ENCODE peak calls at places on chromosomes 5 and 9, in six cellular contexts. L is nucleus accumbens, W is NCI-H1930, O is HFFc6, Q is adrenal gland, I is T-helper 2 cell. D is an unnamed sample.

GRCh38 chr9:91623004-91623403 is 199.4 kb upstream of the NFIL3 start:
- DNase-seq in L (no peak), W (no peak), O (no peak), Q (no peak), I (no peak), D (peak)

GRCh38 chr5:79959407-79959806 is 31.7 kb downstream of the MTX3 start:
- DNase-seq in L (no peak), W (no peak), O (no peak), Q (no peak), I (no peak), D (no peak)

GRCh38 chr5:97778451-97778850 is 595.4 kb upstream of the RIOK2 start:
- DNase-seq in L (no peak), W (no peak), O (no peak), Q (no peak), I (no peak), D (no peak)

GRCh38 chr5:167754501-167754941 is 536.9 kb upstream of the WWC1 start:
- DNase-seq in L (no peak), W (no peak), O (peak), Q (no peak), I (no peak), D (peak)

GRCh38 chr5:145450286-145450969 is 384.7 kb downstream of the PRELID2 start:
- DNase-seq in L (no peak), W (no peak), O (no peak), Q (no peak), I (no peak), D (no peak)

GRCh38 chr5:10454591-10455272 is 13.1 kb downstream of the ROPN1L start:
- DNase-seq in L (no peak), W (no peak), O (peak), Q (peak), I (no peak), D (peak)

GRCh38 chr5:14174235-14174636 is 31.1 kb downstream of the TRIO start:
- DNase-seq in L (no peak), W (no peak), O (no peak), Q (no peak), I (no peak), D (no peak)

GRCh38 chr5:160213537-160213936 is 15.8 kb upstream of the FABP6 start:
- DNase-seq in L (peak), W (no peak), O (no peak), Q (peak), I (no peak), D (no peak)

GRCh38 chr5:107470007-107470582 is 200.6 kb downstream of the EFNA5 start:
- DNase-seq in L (no peak), W (no peak), O (no peak), Q (no peak), I (no peak), D (peak)

GRCh38 chr9:136763649-136764035 is 676 bp downstream of the LCN15 start:
- DNase-seq in L (no peak), W (no peak), O (no peak), Q (no peak), I (no peak), D (no peak)

GRCh38 chr5:112977440-112977861 is 853 bp downstream of the DCP2 start:
- DNase-seq in L (no peak), W (no peak), O (no peak), Q (no peak), I (no peak), D (no peak)

GRCh38 chr9:136588663-136589464 is 43.0 kb upstream of the NOTCH1 start:
- DNase-seq in L (no peak), W (no peak), O (no peak), Q (no peak), I (no peak), D (no peak)

GRCh38 chr9:93467062-93467416 is 13.7 kb upstream of the FAM120AOS start:
- DNase-seq in L (no peak), W (no peak), O (no peak), Q (no peak), I (peak), D (no peak)

GRCh38 chr9:129283290-129283691 is 105.2 kb upstream of the IER5L start:
- DNase-seq in L (no peak), W (no peak), O (no peak), Q (peak), I (no peak), D (no peak)

GRCh38 chr9:36189978-36190377 is 743 bp upstream of the CLTA start:
- DNase-seq in L (no peak), W (no peak), O (no peak), Q (peak), I (no peak), D (no peak)

GRCh38 chr9:95874303-95874988 is 1.0 kb upstream of the ERCC6L2 start:
- DNase-seq in L (no peak), W (no peak), O (peak), Q (no peak), I (no peak), D (no peak)

GRCh38 chr5:83151821-83152220 is 74.5 kb downstream of the XRCC4 start:
- DNase-seq in L (no peak), W (no peak), O (no peak), Q (no peak), I (no peak), D (no peak)

GRCh38 chr9:70177121-70177520 is 81.7 kb upstream of the SMC5 start:
- DNase-seq in L (no peak), W (no peak), O (peak), Q (no peak), I (no peak), D (no peak)

D was measured in HS-5.